ENCODE peak calls at places on chromosomes 13 and 19, in nine cellular contexts. F is NCI-H69; P is hippocampal formation; B is G401; Z is IMR-90; E is fibroblast of mammary gland; V is HL-60; G is smooth muscle cell of the brain vasculature; H is stimulated activated CD4-positive, alpha-beta T cell treated with anti-CD3 and anti-CD28 coated beads, TNF-alpha, amount 100 ng/mL, for 24 hours. A is an unnamed sample.

GRCh38 chr19:13881231-13881691 is 4.3 kb downstream of the NANOS3 start:
- DNase-seq in B (no peak), F (peak), H (no peak), Z (peak), G (peak), V (no peak), P (no peak), E (no peak), A (peak)

GRCh38 chr13:29892149-29892548 is 41.7 kb upstream of the UBL3 start:
- DNase-seq in B (peak), Z (no peak), H (no peak), P (peak), F (peak), V (no peak), G (no peak), E (no peak), A (no peak)

GRCh38 chr13:23741879-23742510 is 147.2 kb downstream of the MIPEP start:
- DNase-seq in F (peak), P (no peak), B (no peak), G (no peak), Z (no peak), E (peak), V (no peak), H (no peak), A (peak)

GRCh38 chr13:107271226-107271625 is 703.3 kb upstream of the ARGLU1 start:
- DNase-seq in H (no peak), E (peak), V (no peak), G (peak), F (peak), B (peak), Z (peak), P (no peak), A (no peak)

GRCh38 chr13:31962661-31963345 is 68.8 kb upstream of the FRY start:
- DNase-seq in G (no peak), V (no peak), F (no peak), B (no peak), P (no peak), Z (peak), E (no peak), H (no peak), A (no peak)

GRCh38 chr13:95452376-95452775 is 100.1 kb upstream of the CLDN10 start:
- DNase-seq in Z (no peak), F (no peak), H (no peak), P (no peak), G (no peak), V (no peak), B (no peak), E (no peak), A (no peak)

GRCh38 chr13:33494596-33495214 is 209.2 kb upstream of the STARD13 start:
- DNase-seq in G (peak), H (no peak), B (no peak), V (no peak), Z (peak), P (no peak), E (peak), F (peak), A (peak)

GRCh38 chr13:32178763-32179162 is 136.4 kb downstream of the ZAR1L start:
- DNase-seq in P (no peak), B (no peak), H (no peak), G (no peak), V (no peak), E (no peak), F (peak), Z (no peak), A (no peak)

GRCh38 chr13:26719356-26719945 is 41.1 kb downstream of the GPR12 start:
- DNase-seq in B (peak), H (no peak), V (peak), E (no peak), Z (peak), G (no peak), P (no peak), F (peak), A (peak)

GRCh38 chr13:53012707-53013106 is 15.9 kb upstream of the OLFM4 start:
- DNase-seq in Z (no peak), E (no peak), G (no peak), B (no peak), H (no peak), F (no peak), V (no peak), P (peak), A (no peak)

GRCh38 chr13:107574517-107575215 is 640.7 kb downstream of the LIG4 start:
- DNase-seq in F (no peak), E (no peak), B (no peak), H (no peak), Z (peak), V (no peak), G (no peak), P (no peak), A (no peak)

GRCh38 chr13:99150575-99151370 is 49.9 kb upstream of the UBAC2 start:
- DNase-seq in G (no peak), H (no peak), E (peak), Z (peak), V (no peak), P (no peak), B (no peak), F (no peak), A (peak)

GRCh38 chr13:95784161-95784880 is 107.4 kb downstream of the DNAJC3 start:
- DNase-seq in Z (peak), B (no peak), H (no peak), V (no peak), E (peak), F (no peak), P (no peak), G (peak), A (no peak)

GRCh38 chr19:45305421-45305820 is 17.3 kb downstream of the CKM start:
- DNase-seq in P (no peak), Z (no peak), B (peak), E (peak), F (no peak), G (no peak), H (no peak), V (no peak), A (no peak)

GRCh38 chr19:16117594-16118033 is 5.9 kb downstream of the RAB8A start:
- DNase-seq in B (no peak), P (no peak), Z (no peak), E (no peak), F (no peak), H (no peak), V (peak), G (no peak), A (no peak)

GRCh38 chr19:10797541-10798256 is 38.3 kb downstream of the TMED1 start:
- DNase-seq in Z (no peak), E (no peak), B (peak), G (no peak), V (no peak), F (no peak), P (no peak), H (peak), A (no peak)

GRCh38 chr19:51187395-51188226 is 37.3 kb upstream of the CD33 start:
- DNase-seq in F (no peak), H (no peak), E (no peak), V (no peak), Z (no peak), B (no peak), G (no peak), P (no peak), A (no peak)

GRCh38 chr19:19171821-19172532 is 1.9 kb upstream of the MEF2B start:
- DNase-seq in P (no peak), H (no peak), B (no peak), E (peak), G (no peak), Z (peak), F (peak), V (no peak), A (no peak)

GRCh38 chr19:35379992-35380391 is 9.1 kb downstream of the GPR42 start:
- DNase-seq in F (no peak), G (no peak), P (no peak), Z (no peak), E (no peak), B (no peak), V (no peak), H (no peak), A (no peak)

GRCh38 chr19:14494910-14495677 is 833 bp downstream of the GIPC1 start:
- DNase-seq in F (peak), E (no peak), G (no peak), P (no peak), B (no peak), Z (no peak), H (no peak), V (no peak), A (no peak)

GRCh38 chr19:55289117-55289796 is 5.5 kb downstream of the BRSK1 start:
- DNase-seq in H (no peak), G (no peak), P (no peak), V (no peak), Z (no peak), E (peak), F (peak), B (peak), A (peak)

GRCh38 chr13:32284927-32285632 is 30.1 kb downstream of the ZAR1L start:
- DNase-seq in E (peak), H (no peak), B (no peak), V (no peak), P (peak), Z (peak), G (peak), F (no peak), A (no peak)

A was measured in NCI-H82.